ENCODE peak calls at places on chromosomes 16 and 17, in nine cellular contexts. One of them, this sample, is unnamed.

GRCh38 chr17:77400445-77400870 is 259.7 kb downstream of the SEC14L1 start:
- DNase-seq in stromal cell of bone marrow: no peak
- DNase-seq in neural progenitor cell: peak
- DNase-seq in naive thymus-derived CD4-positive, alpha-beta T cell: peak
- DNase-seq in heart left ventricle: peak
- DNase-seq in H9: peak
- DNase-seq in activated CD8-positive, alpha-beta memory T cell treated with anti-CD3 and anti-CD28 coated beads for 48 hours: peak
- DNase-seq in glutamatergic neuron: peak
- DNase-seq in WTC11: peak
- DNase-seq in this sample: peak

GRCh38 chr17:2487306-2487705 is 24.4 kb downstream of the METTL16 start:
- DNase-seq in H9: no peak
- DNase-seq in WTC11: no peak
- DNase-seq in heart left ventricle: no peak
- DNase-seq in stromal cell of bone marrow: no peak
- DNase-seq in activated CD8-positive, alpha-beta memory T cell treated with anti-CD3 and anti-CD28 coated beads for 48 hours: no peak
- DNase-seq in neural progenitor cell: no peak
- DNase-seq in naive thymus-derived CD4-positive, alpha-beta T cell: no peak
- DNase-seq in glutamatergic neuron: no peak
- DNase-seq in this sample: no peak

GRCh38 chr16:64654137-64654652 is 467.7 kb downstream of the CDH11 start:
- DNase-seq in activated CD8-positive, alpha-beta memory T cell treated with anti-CD3 and anti-CD28 coated beads for 48 hours: no peak
- DNase-seq in H9: no peak
- DNase-seq in heart left ventricle: no peak
- DNase-seq in stromal cell of bone marrow: peak
- DNase-seq in naive thymus-derived CD4-positive, alpha-beta T cell: no peak
- DNase-seq in neural progenitor cell: no peak
- DNase-seq in glutamatergic neuron: no peak
- DNase-seq in WTC11: no peak
- DNase-seq in this sample: no peak

GRCh38 chr17:740240-741055 is 8.1 kb downstream of the TLCD3A start:
- DNase-seq in H9: no peak
- DNase-seq in WTC11: no peak
- DNase-seq in glutamatergic neuron: no peak
- DNase-seq in activated CD8-positive, alpha-beta memory T cell treated with anti-CD3 and anti-CD28 coated beads for 48 hours: no peak
- DNase-seq in naive thymus-derived CD4-positive, alpha-beta T cell: no peak
- DNase-seq in neural progenitor cell: no peak
- DNase-seq in stromal cell of bone marrow: no peak
- DNase-seq in heart left ventricle: no peak
- DNase-seq in this sample: no peak

GRCh38 chr17:40450175-40450574 is 6.9 kb downstream of the IGFBP4 start:
- DNase-seq in WTC11: peak
- DNase-seq in neural progenitor cell: peak
- DNase-seq in glutamatergic neuron: no peak
- DNase-seq in stromal cell of bone marrow: no peak
- DNase-seq in heart left ventricle: no peak
- DNase-seq in H9: peak
- DNase-seq in naive thymus-derived CD4-positive, alpha-beta T cell: no peak
- DNase-seq in activated CD8-positive, alpha-beta memory T cell treated with anti-CD3 and anti-CD28 coated beads for 48 hours: no peak
- DNase-seq in this sample: peak

GRCh38 chr16:83734136-83734535 is 73.6 kb upstream of the HSBP1 start:
- DNase-seq in neural progenitor cell: no peak
- DNase-seq in WTC11: no peak
- DNase-seq in H9: no peak
- DNase-seq in naive thymus-derived CD4-positive, alpha-beta T cell: no peak
- DNase-seq in heart left ventricle: no peak
- DNase-seq in glutamatergic neuron: no peak
- DNase-seq in stromal cell of bone marrow: no peak
- DNase-seq in activated CD8-positive, alpha-beta memory T cell treated with anti-CD3 and anti-CD28 coated beads for 48 hours: no peak
- DNase-seq in this sample: no peak

GRCh38 chr17:83014297-83014696 is 65.1 kb upstream of the METRNL start:
- DNase-seq in WTC11: no peak
- DNase-seq in glutamatergic neuron: no peak
- DNase-seq in heart left ventricle: no peak
- DNase-seq in stromal cell of bone marrow: no peak
- DNase-seq in activated CD8-positive, alpha-beta memory T cell treated with anti-CD3 and anti-CD28 coated beads for 48 hours: no peak
- DNase-seq in naive thymus-derived CD4-positive, alpha-beta T cell: no peak
- DNase-seq in neural progenitor cell: no peak
- DNase-seq in H9: no peak
- DNase-seq in this sample: no peak

GRCh38 chr16:30457256-30457655 is 11.6 kb upstream of the SEPHS2 start:
- DNase-seq in glutamatergic neuron: no peak
- DNase-seq in naive thymus-derived CD4-positive, alpha-beta T cell: no peak
- DNase-seq in activated CD8-positive, alpha-beta memory T cell treated with anti-CD3 and anti-CD28 coated beads for 48 hours: no peak
- DNase-seq in H9: no peak
- DNase-seq in heart left ventricle: peak
- DNase-seq in WTC11: no peak
- DNase-seq in stromal cell of bone marrow: no peak
- DNase-seq in neural progenitor cell: no peak
- DNase-seq in this sample: no peak

GRCh38 chr16:66342294-66342900 is 24.1 kb upstream of the CDH5 start:
- DNase-seq in naive thymus-derived CD4-positive, alpha-beta T cell: no peak
- DNase-seq in H9: peak
- DNase-seq in stromal cell of bone marrow: no peak
- DNase-seq in activated CD8-positive, alpha-beta memory T cell treated with anti-CD3 and anti-CD28 coated beads for 48 hours: no peak
- DNase-seq in WTC11: peak
- DNase-seq in neural progenitor cell: peak
- DNase-seq in heart left ventricle: no peak
- DNase-seq in glutamatergic neuron: peak
- DNase-seq in this sample: no peak

GRCh38 chr17:35612924-35613521 is 25.9 kb downstream of the AP2B1 start:
- DNase-seq in stromal cell of bone marrow: peak
- DNase-seq in heart left ventricle: no peak
- DNase-seq in glutamatergic neuron: peak
- DNase-seq in H9: no peak
- DNase-seq in activated CD8-positive, alpha-beta memory T cell treated with anti-CD3 and anti-CD28 coated beads for 48 hours: no peak
- DNase-seq in WTC11: peak
- DNase-seq in naive thymus-derived CD4-positive, alpha-beta T cell: peak
- DNase-seq in neural progenitor cell: peak
- DNase-seq in this sample: no peak

GRCh38 chr16:85984947-85985451 is 86.0 kb downstream of the IRF8 start:
- DNase-seq in WTC11: no peak
- DNase-seq in activated CD8-positive, alpha-beta memory T cell treated with anti-CD3 and anti-CD28 coated beads for 48 hours: no peak
- DNase-seq in glutamatergic neuron: no peak
- DNase-seq in H9: no peak
- DNase-seq in naive thymus-derived CD4-positive, alpha-beta T cell: no peak
- DNase-seq in heart left ventricle: no peak
- DNase-seq in stromal cell of bone marrow: no peak
- DNase-seq in neural progenitor cell: no peak
- DNase-seq in this sample: no peak

GRCh38 chr17:62572488-62573469 is 54.7 kb upstream of the MRC2 start:
- DNase-seq in H9: no peak
- DNase-seq in heart left ventricle: no peak
- DNase-seq in glutamatergic neuron: no peak
- DNase-seq in neural progenitor cell: no peak
- DNase-seq in naive thymus-derived CD4-positive, alpha-beta T cell: no peak
- DNase-seq in stromal cell of bone marrow: peak
- DNase-seq in WTC11: no peak
- DNase-seq in activated CD8-positive, alpha-beta memory T cell treated with anti-CD3 and anti-CD28 coated beads for 48 hours: no peak
- DNase-seq in this sample: no peak

GRCh38 chr17:77840156-77840555 is 118.3 kb upstream of the TNRC6C start:
- DNase-seq in naive thymus-derived CD4-positive, alpha-beta T cell: no peak
- DNase-seq in heart left ventricle: no peak
- DNase-seq in glutamatergic neuron: no peak
- DNase-seq in neural progenitor cell: no peak
- DNase-seq in activated CD8-positive, alpha-beta memory T cell treated with anti-CD3 and anti-CD28 coated beads for 48 hours: no peak
- DNase-seq in stromal cell of bone marrow: no peak
- DNase-seq in H9: no peak
- DNase-seq in WTC11: no peak
- DNase-seq in this sample: no peak

GRCh38 chr17:49508061-49508865 is 13.2 kb downstream of the NGFR start:
- DNase-seq in WTC11: peak
- DNase-seq in stromal cell of bone marrow: no peak
- DNase-seq in H9: peak
- DNase-seq in glutamatergic neuron: no peak
- DNase-seq in neural progenitor cell: peak
- DNase-seq in heart left ventricle: no peak
- DNase-seq in naive thymus-derived CD4-positive, alpha-beta T cell: no peak
- DNase-seq in activated CD8-positive, alpha-beta memory T cell treated with anti-CD3 and anti-CD28 coated beads for 48 hours: no peak
- DNase-seq in this sample: no peak

GRCh38 chr16:85699628-85700027 is 10.9 kb upstream of the GINS2 start:
- DNase-seq in naive thymus-derived CD4-positive, alpha-beta T cell: no peak
- DNase-seq in glutamatergic neuron: no peak
- DNase-seq in neural progenitor cell: no peak
- DNase-seq in H9: no peak
- DNase-seq in heart left ventricle: no peak
- DNase-seq in stromal cell of bone marrow: peak
- DNase-seq in WTC11: no peak
- DNase-seq in activated CD8-positive, alpha-beta memory T cell treated with anti-CD3 and anti-CD28 coated beads for 48 hours: no peak
- DNase-seq in this sample: no peak

GRCh38 chr17:72555052-72555451 is 434.2 kb downstream of the SOX9 start:
- DNase-seq in WTC11: no peak
- DNase-seq in H9: no peak
- DNase-seq in naive thymus-derived CD4-positive, alpha-beta T cell: no peak
- DNase-seq in heart left ventricle: no peak
- DNase-seq in stromal cell of bone marrow: no peak
- DNase-seq in activated CD8-positive, alpha-beta memory T cell treated with anti-CD3 and anti-CD28 coated beads for 48 hours: no peak
- DNase-seq in neural progenitor cell: no peak
- DNase-seq in glutamatergic neuron: no peak
- DNase-seq in this sample: no peak

This sample was measured in CD4-positive, CD25-positive, alpha-beta regulatory T cell.